ENCODE peak calls at places on chromosomes 2 and 18, in seven cellular contexts. D, S, V, N, H, T and F are unnamed samples.

GRCh38 chr18:43789234-43790000 is 512.1 kb upstream of the SYT4 start:
- DNase-seq in D (no peak), S (peak), V (no peak), N (no peak), H (no peak), T (no peak), F (no peak)

GRCh38 chr2:101998556-101999121 is 6.9 kb downstream of the IL1R2 start:
- DNase-seq in D (no peak), S (no peak), V (no peak), N (no peak), H (no peak), T (no peak), F (no peak)

GRCh38 chr2:44932564-44933392 is 8.7 kb upstream of the SIX3 start:
- DNase-seq in D (no peak), S (no peak), V (no peak), N (peak), H (peak), T (no peak), F (no peak)

GRCh38 chr2:238927746-238928519 is 80.0 kb downstream of the TWIST2 start:
- DNase-seq in D (no peak), S (no peak), V (no peak), N (peak), H (no peak), T (no peak), F (no peak)

GRCh38 chr2:164960159-164960558 is 4.8 kb upstream of the SLC38A11 start:
- DNase-seq in D (no peak), S (no peak), V (no peak), N (no peak), H (no peak), T (no peak), F (no peak)

GRCh38 chr2:46304635-46305034 is 7.4 kb downstream of the EPAS1 start:
- DNase-seq in D (no peak), S (no peak), V (no peak), N (no peak), H (no peak), T (no peak), F (no peak)

GRCh38 chr18:77749189-77749588 is 499.5 kb downstream of the GALR1 start:
- DNase-seq in D (no peak), S (no peak), V (no peak), N (no peak), H (peak), T (no peak), F (no peak)

GRCh38 chr2:235170536-235171510 is 219.0 kb downstream of the SH3BP4 start:
- DNase-seq in D (peak), S (no peak), V (peak), N (no peak), H (no peak), T (no peak), F (no peak)